ENCODE peak calls at places on chromosomes 12 and 14, in seven cellular contexts. O, D, W, M, E, F and Z are unnamed samples.

GRCh38 chr14:103910262-103910935 is 17.9 kb upstream of the TDRD9 start:
- DNase-seq in O (peak), D (peak), W (peak), M (no peak), E (peak), F (peak), Z (peak)

GRCh38 chr14:21264025-21264801 is 5.0 kb downstream of the HNRNPC start:
- DNase-seq in O (no peak), D (peak), W (no peak), M (no peak), E (no peak), F (peak), Z (no peak)

GRCh38 chr12:11896530-11896929 is 174.2 kb upstream of the BCL2L14 start:
- DNase-seq in O (no peak), D (no peak), W (no peak), M (no peak), E (no peak), F (no peak), Z (no peak)

GRCh38 chr12:46959484-46959883 is 119.9 kb upstream of the PCED1B start:
- DNase-seq in O (no peak), D (peak), W (no peak), M (peak), E (no peak), F (peak), Z (no peak)

GRCh38 chr12:56518570-56518969 is 3.0 kb upstream of the RBMS2 start:
- DNase-seq in O (no peak), D (no peak), W (no peak), M (no peak), E (no peak), F (no peak), Z (no peak)

GRCh38 chr14:69571879-69572633 is 2.6 kb downstream of the CCDC177 start:
- DNase-seq in O (no peak), D (peak), W (peak), M (peak), E (peak), F (no peak), Z (peak)

GRCh38 chr14:51674294-51675002 is 22.7 kb downstream of the FRMD6 start:
- DNase-seq in O (no peak), D (peak), W (no peak), M (no peak), E (no peak), F (peak), Z (no peak)

GRCh38 chr12:110176745-110177144 is 52.6 kb downstream of the IFT81 start:
- DNase-seq in O (no peak), D (peak), W (peak), M (no peak), E (no peak), F (peak), Z (no peak)

GRCh38 chr12:126383506-126383905 is 1318.3 kb downstream of the AACS start:
- DNase-seq in O (no peak), D (no peak), W (no peak), M (no peak), E (no peak), F (no peak), Z (no peak)

GRCh38 chr12:67077617-67078016 is 191.5 kb upstream of the CAND1 start:
- DNase-seq in O (no peak), D (peak), W (no peak), M (no peak), E (no peak), F (peak), Z (no peak)

GRCh38 chr12:116959845-116960514 is 49.2 kb downstream of the FBXW8 start:
- DNase-seq in O (no peak), D (no peak), W (no peak), M (no peak), E (no peak), F (no peak), Z (no peak)

GRCh38 chr12:130737731-130738130 is 21.6 kb upstream of the RIMBP2 start:
- DNase-seq in O (no peak), D (no peak), W (no peak), M (no peak), E (no peak), F (no peak), Z (no peak)

GRCh38 chr14:93824518-93825234 is 36.4 kb upstream of the PRIMA1 start:
- DNase-seq in O (no peak), D (no peak), W (peak), M (no peak), E (no peak), F (no peak), Z (no peak)

GRCh38 chr12:123512838-123513665 is 20.5 kb downstream of the RILPL1 start:
- DNase-seq in O (no peak), D (no peak), W (no peak), M (no peak), E (no peak), F (no peak), Z (no peak)

GRCh38 chr14:100896369-100897060 is 7.0 kb downstream of the RTL1 start:
- DNase-seq in O (no peak), D (no peak), W (no peak), M (no peak), E (no peak), F (no peak), Z (no peak)

GRCh38 chr12:132719141-132719953 is 8.7 kb downstream of the PGAM5 start:
- DNase-seq in O (no peak), D (no peak), W (no peak), M (no peak), E (no peak), F (no peak), Z (no peak)

GRCh38 chr12:93502802-93503623 is 35.7 kb downstream of the MRPL42 start:
- DNase-seq in O (no peak), D (peak), W (peak), M (no peak), E (no peak), F (peak), Z (peak)

GRCh38 chr12:98317939-98318899 is 197.2 kb upstream of the TMPO start:
- DNase-seq in O (no peak), D (no peak), W (no peak), M (no peak), E (no peak), F (no peak), Z (no peak)

GRCh38 chr14:63939006-63939270 is 86.1 kb downstream of the SYNE2 start:
- DNase-seq in O (no peak), D (no peak), W (no peak), M (no peak), E (no peak), F (no peak), Z (no peak)

GRCh38 chr14:52473557-52473956 is 78.7 kb downstream of the TXNDC16 start:
- DNase-seq in O (no peak), D (peak), W (peak), M (peak), E (no peak), F (peak), Z (no peak)

GRCh38 chr14:24416254-24416931 is 13.1 kb downstream of the CBLN3 start:
- DNase-seq in O (no peak), D (no peak), W (no peak), M (no peak), E (no peak), F (no peak), Z (no peak)

GRCh38 chr14:72515779-72516770 is 377.8 kb downstream of the DPF3 start:
- DNase-seq in O (no peak), D (peak), W (no peak), M (no peak), E (no peak), F (peak), Z (no peak)

GRCh38 chr14:72512925-72513324 is 381.0 kb downstream of the DPF3 start:
- DNase-seq in O (no peak), D (no peak), W (no peak), M (no peak), E (no peak), F (no peak), Z (no peak)

GRCh38 chr14:72514660-72515025 is 379.3 kb downstream of the DPF3 start:
- DNase-seq in O (no peak), D (no peak), W (no peak), M (no peak), E (no peak), F (no peak), Z (no peak)

GRCh38 chr14:72513346-72513745 is 380.6 kb downstream of the DPF3 start:
- DNase-seq in O (no peak), D (no peak), W (no peak), M (no peak), E (no peak), F (no peak), Z (no peak)

GRCh38 chr14:72513994-72514659 is 379.8 kb downstream of the DPF3 start:
- DNase-seq in O (no peak), D (peak), W (peak), M (no peak), E (no peak), F (peak), Z (no peak)
- TF ChIP-seq CTCF in O (peak), D (peak), W (peak), M (peak), E (peak), F (peak), Z (peak)

DNA sequence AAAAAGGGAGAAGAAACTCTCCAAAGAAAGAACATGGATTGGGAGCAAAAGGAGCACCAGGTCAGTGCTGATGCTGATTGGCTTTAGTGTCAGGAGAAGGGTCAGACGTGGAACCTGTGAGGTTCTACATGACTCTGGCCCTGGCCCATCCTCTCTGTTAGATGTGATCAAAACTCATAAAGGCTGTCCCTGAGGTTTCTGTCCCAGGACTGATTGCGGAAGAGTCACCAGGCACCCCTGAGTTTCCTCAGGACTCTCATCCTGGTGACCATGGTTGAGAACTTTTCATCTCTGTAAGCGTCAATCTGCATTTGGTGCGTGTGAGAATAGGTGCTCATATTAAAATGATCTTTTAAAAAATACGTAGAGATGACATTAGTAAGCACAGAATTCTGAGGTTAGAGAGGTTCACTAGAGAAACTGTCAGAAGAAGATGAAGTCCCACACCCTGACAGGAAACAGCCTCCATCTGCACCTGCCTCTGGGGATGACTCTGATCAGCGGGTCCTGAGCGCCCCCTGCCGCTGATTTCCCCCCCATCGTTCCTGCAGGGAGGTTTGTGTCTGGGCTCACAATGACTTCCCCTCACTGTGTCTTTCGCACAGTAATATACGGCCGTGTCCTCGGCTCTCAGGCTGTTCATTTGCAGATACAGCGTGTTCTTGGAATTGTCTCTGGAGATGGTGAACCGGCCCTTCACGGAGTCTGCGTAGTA is 741.8 kb downstream of the TMEM121 start:
- DNase-seq in O (no peak), D (no peak), W (no peak), M (no peak), E (no peak), F (no peak), Z (no peak)
- TF ChIP-seq CTCF in O (no peak), D (no peak), W (no peak), M (peak), E (peak), F (no peak), Z (no peak)

GRCh38 chr12:49539406-49540228 is 787 bp downstream of the KCNH3 start:
- DNase-seq in O (no peak), D (no peak), W (peak), M (no peak), E (no peak), F (no peak), Z (no peak)

GRCh38 chr12:49538740-49539403 is at the start of gene KCNH3:
- DNase-seq in O (peak), D (peak), W (peak), M (peak), E (peak), F (peak), Z (peak)

GRCh38 chr12:49537231-49537708 is 1.6 kb upstream of the KCNH3 start:
- DNase-seq in O (no peak), D (no peak), W (peak), M (no peak), E (no peak), F (no peak), Z (no peak)

GRCh38 chr12:49536526-49537195 is 2.2 kb upstream of the KCNH3 start:
- DNase-seq in O (no peak), D (no peak), W (no peak), M (peak), E (no peak), F (no peak), Z (no peak)

DNA sequence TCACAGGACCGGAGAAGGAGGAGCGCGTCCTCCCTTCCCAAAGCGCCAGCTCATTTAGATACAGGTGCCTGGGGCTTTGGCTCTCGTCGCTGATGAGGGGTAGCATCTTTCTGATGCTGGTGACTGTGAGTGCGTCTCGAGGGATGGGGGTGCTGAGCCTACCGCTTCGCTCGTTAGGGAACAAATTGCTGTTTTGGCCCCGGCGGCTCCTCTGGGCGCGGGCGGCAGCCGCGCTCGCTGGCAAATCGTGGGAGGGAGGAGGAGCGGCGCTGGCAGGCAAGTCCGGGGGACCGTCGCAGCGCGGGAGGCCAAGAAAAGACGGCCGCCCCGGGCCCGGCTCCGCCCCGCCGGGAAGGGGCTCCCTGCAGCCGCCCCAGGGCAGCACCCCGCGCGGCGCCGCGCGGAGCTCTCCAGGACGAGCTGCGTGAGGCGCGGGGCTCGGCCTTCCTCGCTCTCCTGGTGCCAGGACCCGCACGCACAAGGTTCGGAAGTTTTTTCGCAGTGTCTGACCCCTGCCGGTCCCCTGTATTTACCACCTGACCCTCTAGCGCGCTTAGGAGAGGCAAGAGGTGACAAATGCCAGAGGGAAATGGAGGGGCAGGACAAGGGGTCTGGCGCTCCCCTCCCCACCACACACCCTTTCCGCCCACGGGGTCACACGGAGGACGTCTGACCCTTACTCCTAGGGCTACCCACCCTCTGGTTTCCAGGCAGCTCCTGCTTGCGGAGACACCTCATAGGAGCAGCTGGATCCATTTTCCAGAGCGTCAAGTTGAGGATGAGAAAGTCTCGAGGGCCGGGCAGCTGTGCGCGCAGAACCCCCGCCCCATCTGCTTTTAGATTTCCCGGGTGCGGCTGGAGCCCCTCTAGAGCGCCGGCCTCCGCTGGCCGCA is 875 bp upstream of the KCNH3 start:
- DNase-seq in O (no peak), D (no peak), W (peak), M (no peak), E (no peak), F (no peak), Z (no peak)
- TF ChIP-seq CTCF in O (no peak), D (no peak), W (no peak), M (no peak), E (peak), F (peak), Z (no peak)

DNA sequence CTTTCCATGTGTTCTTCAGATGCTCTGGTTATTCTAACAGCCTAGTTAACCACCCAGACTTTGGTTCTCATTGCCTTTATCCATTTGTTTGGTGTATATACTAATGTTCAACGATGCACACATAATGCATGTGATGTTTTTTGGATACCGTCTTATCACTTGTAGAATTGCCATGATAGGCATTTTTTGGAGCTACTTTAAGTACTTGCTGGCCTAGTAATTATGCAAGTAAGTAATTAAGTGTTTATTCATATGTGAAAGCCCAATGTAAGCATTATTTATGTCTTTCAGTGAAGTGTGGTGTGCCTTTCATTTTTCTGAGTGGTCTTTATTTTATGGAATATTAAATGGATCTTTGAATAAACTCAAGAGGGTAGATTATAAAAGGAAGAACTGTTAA is 14.2 kb downstream of the RAP1B start:
- DNase-seq in O (no peak), D (no peak), W (no peak), M (no peak), E (no peak), F (no peak), Z (no peak)
- TF ChIP-seq CTCF in O (no peak), D (no peak), W (no peak), M (no peak), E (no peak), F (no peak), Z (no peak)

GRCh38 chr14:31418440-31418839 is 1.9 kb downstream of the HEATR5A start:
- DNase-seq in O (no peak), D (no peak), W (no peak), M (no peak), E (no peak), F (no peak), Z (no peak)

GRCh38 chr14:31419179-31420012 is 954 bp downstream of the HEATR5A start:
- DNase-seq in O (no peak), D (peak), W (peak), M (no peak), E (no peak), F (peak), Z (no peak)

GRCh38 chr14:31420013-31420318 is 384 bp downstream of the HEATR5A start:
- DNase-seq in O (peak), D (no peak), W (no peak), M (no peak), E (peak), F (no peak), Z (peak)

GRCh38 chr14:31421200-31421599 is 850 bp upstream of the HEATR5A start:
- DNase-seq in O (no peak), D (no peak), W (no peak), M (no peak), E (no peak), F (no peak), Z (no peak)

GRCh38 chr14:31420319-31421081 is at the start of gene HEATR5A:
- DNase-seq in O (peak), D (peak), W (peak), M (peak), E (peak), F (peak), Z (peak)
- TF ChIP-seq CTCF in O (peak), D (peak), W (peak), M (no peak), E (no peak), F (no peak), Z (no peak)